ENCODE peak calls at places on chromosomes 7 and 10, in nine cellular contexts. G is BE2C, J is PC-3, X is AG09309, T is mammary epithelial cell, N is transverse colon, R is astrocyte, U is HepG2, I is heart left ventricle. O is an unnamed sample.

GRCh38 chr10:791639-792038 is 102.2 kb upstream of the DIP2C start:
- DNase-seq in G (no peak), J (no peak), X (no peak), T (no peak), N (no peak), R (no peak), U (no peak), I (no peak), O (no peak)

GRCh38 chr10:124367414-124367813 is 51.3 kb downstream of the OAT start:
- DNase-seq in G (no peak), J (no peak), X (no peak), T (no peak), N (no peak), R (no peak), U (no peak), I (no peak), O (no peak)

GRCh38 chr7:130560972-130561371 is 69.1 kb downstream of the MEST start:
- DNase-seq in G (no peak), J (peak; percentile 49), X (peak; percentile 4), T (peak; percentile 70), N (no peak), R (peak; percentile 22), U (peak; percentile 20), I (no peak), O (no peak)

GRCh38 chr7:43615558-43616145 is 32.7 kb downstream of the STK17A start:
- DNase-seq in G (no peak), J (no peak), X (no peak), T (no peak), N (no peak), R (no peak), U (no peak), I (no peak), O (no peak)

GRCh38 chr7:46201966-46202365 is 280.9 kb upstream of the IGFBP3 start:
- DNase-seq in G (no peak), J (no peak), X (no peak), T (no peak), N (no peak), R (no peak), U (no peak), I (no peak), O (no peak)

GRCh38 chr7:124456286-124456685 is 309.3 kb downstream of the GPR37 start:
- DNase-seq in G (no peak), J (no peak), X (no peak), T (no peak), N (no peak), R (no peak), U (no peak), I (no peak), O (no peak)

GRCh38 chr10:63197304-63198092 is 64.4 kb downstream of the NRBF2 start:
- DNase-seq in G (no peak), J (no peak), X (peak; percentile 70), T (no peak), N (no peak), R (peak; percentile 89), U (no peak), I (no peak), O (no peak)

GRCh38 chr10:11489591-11489990 is 121.9 kb downstream of the USP6NL start:
- DNase-seq in G (no peak), J (no peak), X (no peak), T (no peak), N (no peak), R (peak; percentile 15), U (no peak), I (no peak), O (no peak)

GRCh38 chr7:130912910-130913720 is 179.1 kb upstream of the KLF14 start:
- DNase-seq in G (no peak), J (peak; percentile 96), X (peak; percentile 96), T (peak; percentile 99), N (peak; percentile 79), R (peak; percentile 98), U (peak; percentile 71), I (peak; percentile 53), O (peak; percentile 70)

GRCh38 chr7:46725838-46726237 is 804.8 kb upstream of the IGFBP3 start:
- DNase-seq in G (no peak), J (peak; percentile 77), X (no peak), T (no peak), N (no peak), R (no peak), U (no peak), I (no peak), O (no peak)

GRCh38 chr7:80218723-80219122 is 84.1 kb downstream of the GNAI1 start:
- DNase-seq in G (no peak), J (peak; percentile 91), X (peak; percentile 31), T (peak; percentile 94), N (no peak), R (peak; percentile 87), U (peak; percentile 40), I (no peak), O (no peak)

GRCh38 chr10:22537810-22538209 is 176.6 kb downstream of the PIP4K2A start:
- DNase-seq in G (no peak), J (no peak), X (no peak), T (no peak), N (no peak), R (no peak), U (no peak), I (peak; percentile 79), O (no peak)

GRCh38 chr10:11742779-11743298 is 657 bp downstream of the ECHDC3 start:
- DNase-seq in G (no peak), J (no peak), X (no peak), T (no peak), N (no peak), R (no peak), U (no peak), I (peak; percentile 85), O (peak; percentile 40)

GRCh38 chr7:52271663-52272062 is 763.8 kb upstream of the POM121L12 start:
- DNase-seq in G (no peak), J (no peak), X (no peak), T (no peak), N (no peak), R (no peak), U (no peak), I (no peak), O (no peak)

GRCh38 chr10:21002097-21002878 is 105.2 kb upstream of the NEBL start:
- DNase-seq in G (no peak), J (peak; percentile 86), X (no peak), T (peak; percentile 77), N (no peak), R (peak; percentile 49), U (no peak), I (no peak), O (no peak)

GRCh38 chr10:90775351-90776028 is 82.3 kb downstream of the HTR7 start:
- DNase-seq in G (no peak), J (no peak), X (no peak), T (peak; percentile 64), N (peak; percentile 13), R (peak; percentile 60), U (no peak), I (no peak), O (no peak)

GRCh38 chr10:132063432-132063831 is 2.3 kb upstream of the JAKMIP3 start:
- DNase-seq in G (no peak), J (no peak), X (no peak), T (no peak), N (no peak), R (no peak), U (no peak), I (no peak), O (no peak)

GRCh38 chr10:23174974-23175512 is 17.1 kb upstream of the PTF1A start:
- DNase-seq in G (no peak), J (no peak), X (no peak), T (no peak), N (no peak), R (no peak), U (no peak), I (no peak), O (no peak)

GRCh38 chr7:34163956-34164355 is 258.6 kb downstream of the BMPER start:
- DNase-seq in G (no peak), J (no peak), X (no peak), T (no peak), N (no peak), R (no peak), U (no peak), I (no peak), O (no peak)

GRCh38 chr10:59079386-59080226 is 96.8 kb upstream of the PHYHIPL start:
- DNase-seq in G (no peak), J (peak; percentile 52), X (peak; percentile 21), T (peak; percentile 46), N (no peak), R (peak; percentile 84), U (peak; percentile 39), I (no peak), O (no peak)

GRCh38 chr7:117132385-117133120 is 179.3 kb downstream of the ST7 start:
- DNase-seq in G (no peak), J (peak; percentile 93), X (peak; percentile 92), T (peak; percentile 90), N (no peak), R (peak; percentile 96), U (no peak), I (no peak), O (no peak)
- H3K4me3 ChIP-seq in G (no peak overlapping the region), J (peak overlapping the region; percentile 59), X (no peak overlapping the region), T (no peak overlapping the region), N (no peak overlapping the region), R (no peak overlapping the region), U (no peak overlapping the region), I (no peak overlapping the region), O (no peak overlapping the region)

GRCh38 chr10:89080660-89081059 is 90.1 kb downstream of the FAS start:
- DNase-seq in G (no peak), J (no peak), X (no peak), T (no peak), N (no peak), R (no peak), U (no peak), I (no peak), O (no peak)
- H3K4me3 ChIP-seq in G (no peak overlapping the region), J (no peak overlapping the region), X (no peak overlapping the region), T (no peak overlapping the region), N (no peak overlapping the region), R (no peak overlapping the region), U (no peak overlapping the region), I (no peak overlapping the region), O (no peak overlapping the region)

DNA sequence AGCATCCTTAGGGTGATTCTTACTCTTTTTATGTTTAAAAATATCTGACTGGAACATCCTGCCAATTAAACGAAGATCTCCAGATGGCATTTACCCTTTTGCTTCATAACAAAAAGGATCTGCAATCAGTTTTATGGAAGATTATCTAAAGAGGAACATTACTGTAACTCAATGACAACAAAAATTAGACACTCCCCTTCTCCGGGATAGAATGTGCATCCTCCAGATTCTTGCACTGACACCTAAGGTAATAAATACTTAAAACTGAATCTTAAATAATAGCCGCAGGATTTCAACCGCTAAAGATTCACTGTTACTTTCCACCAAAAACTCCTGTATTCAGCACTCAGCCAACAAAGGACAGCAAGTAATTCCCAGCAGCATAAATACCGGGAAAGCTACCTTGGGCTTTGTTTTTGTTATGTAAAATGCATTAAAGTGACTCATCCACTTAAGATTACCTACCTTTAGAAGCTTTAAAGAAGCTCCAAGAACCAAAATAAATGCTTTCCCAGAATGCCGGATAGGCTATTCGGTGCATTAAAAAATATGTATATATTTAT is 1.6 kb downstream of the CACNA2D1 start:
- DNase-seq in G (no peak), J (peak; percentile 6), X (no peak), T (peak; percentile 9), N (no peak), R (peak; percentile 42), U (no peak), I (no peak), O (no peak)
- H3K4me3 ChIP-seq in G (peak overlapping the region; percentile 91), J (no peak overlapping the region), X (peak overlapping the region; percentile 74), T (no peak overlapping the region), N (peak overlapping the region; percentile 56), R (peak overlapping the region; percentile 86), U (no peak overlapping the region), I (peak overlapping the region; percentile 66), O (no peak overlapping the region)

GRCh38 chr7:73624669-73625001 is 313 bp upstream of the MLXIPL start:
- DNase-seq in G (no peak), J (no peak), X (no peak), T (no peak), N (no peak), R (no peak), U (no peak), I (no peak), O (no peak)
- H3K4me3 ChIP-seq in G (no peak overlapping the region), J (peak overlapping the region; percentile 74), X (no peak overlapping the region), T (no peak overlapping the region), N (no peak overlapping the region), R (no peak overlapping the region), U (no peak overlapping the region), I (peak overlapping the region; percentile 56), O (no peak overlapping the region)